ENCODE peak calls at places on chromosome 15, in ten cellular contexts. One of them, this sample, is unnamed.

GRCh38 chr15:85706779-85707518 is 87.8 kb downstream of the KLHL25 start:
- DNase-seq in H9: no peak
- DNase-seq in GM10248: no peak
- DNase-seq in glutamatergic neuron: no peak
- DNase-seq in CD4-positive, alpha-beta T cell: peak
- DNase-seq in OCI-LY7: peak
- DNase-seq in GM23338: no peak
- DNase-seq in WTC11: no peak
- DNase-seq in lower lobe of right lung: no peak
- DNase-seq in BE2C: no peak
- DNase-seq in this sample: peak

GRCh38 chr15:39454189-39454986 is 126.5 kb upstream of the THBS1 start:
- DNase-seq in GM10248: no peak
- DNase-seq in BE2C: no peak
- DNase-seq in glutamatergic neuron: no peak
- DNase-seq in lower lobe of right lung: no peak
- DNase-seq in WTC11: no peak
- DNase-seq in OCI-LY7: no peak
- DNase-seq in CD4-positive, alpha-beta T cell: no peak
- DNase-seq in GM23338: no peak
- DNase-seq in H9: no peak
- DNase-seq in this sample: no peak

GRCh38 chr15:83813697-83814096 is 159.8 kb downstream of the ADAMTSL3 start:
- DNase-seq in BE2C: no peak
- DNase-seq in OCI-LY7: no peak
- DNase-seq in H9: no peak
- DNase-seq in lower lobe of right lung: no peak
- DNase-seq in GM10248: no peak
- DNase-seq in glutamatergic neuron: no peak
- DNase-seq in CD4-positive, alpha-beta T cell: no peak
- DNase-seq in WTC11: no peak
- DNase-seq in GM23338: no peak
- DNase-seq in this sample: no peak

GRCh38 chr15:67543348-67543718 is 830 bp downstream of the MAP2K5 start:
- DNase-seq in GM10248: no peak
- DNase-seq in OCI-LY7: no peak
- DNase-seq in H9: no peak
- DNase-seq in BE2C: no peak
- DNase-seq in WTC11: peak
- DNase-seq in glutamatergic neuron: peak
- DNase-seq in CD4-positive, alpha-beta T cell: no peak
- DNase-seq in lower lobe of right lung: no peak
- DNase-seq in GM23338: no peak
- DNase-seq in this sample: no peak

GRCh38 chr15:68285243-68285980 is 7.9 kb downstream of the FEM1B start:
- DNase-seq in glutamatergic neuron: no peak
- DNase-seq in GM23338: peak
- DNase-seq in H9: no peak
- DNase-seq in GM10248: no peak
- DNase-seq in lower lobe of right lung: no peak
- DNase-seq in WTC11: peak
- DNase-seq in BE2C: no peak
- DNase-seq in OCI-LY7: no peak
- DNase-seq in CD4-positive, alpha-beta T cell: no peak
- DNase-seq in this sample: no peak

GRCh38 chr15:101489236-101489632 is 273 bp downstream of the PCSK6 start:
- DNase-seq in lower lobe of right lung: peak
- DNase-seq in H9: no peak
- DNase-seq in BE2C: peak
- DNase-seq in glutamatergic neuron: peak
- DNase-seq in CD4-positive, alpha-beta T cell: no peak
- DNase-seq in WTC11: peak
- DNase-seq in OCI-LY7: no peak
- DNase-seq in GM23338: peak
- DNase-seq in GM10248: peak
- DNase-seq in this sample: peak

GRCh38 chr15:77224352-77224751 is 153.4 kb upstream of the TSPAN3 start:
- DNase-seq in H9: no peak
- DNase-seq in BE2C: no peak
- DNase-seq in OCI-LY7: peak
- DNase-seq in CD4-positive, alpha-beta T cell: no peak
- DNase-seq in lower lobe of right lung: no peak
- DNase-seq in GM10248: no peak
- DNase-seq in WTC11: no peak
- DNase-seq in GM23338: no peak
- DNase-seq in glutamatergic neuron: no peak
- DNase-seq in this sample: no peak

GRCh38 chr15:36903195-36903594 is 197.2 kb downstream of the MEIS2 start:
- DNase-seq in GM23338: no peak
- DNase-seq in BE2C: no peak
- DNase-seq in CD4-positive, alpha-beta T cell: no peak
- DNase-seq in WTC11: no peak
- DNase-seq in glutamatergic neuron: no peak
- DNase-seq in lower lobe of right lung: no peak
- DNase-seq in H9: no peak
- DNase-seq in GM10248: no peak
- DNase-seq in OCI-LY7: no peak
- DNase-seq in this sample: no peak

GRCh38 chr15:58932791-58933310 is 628 bp downstream of the SLTM start:
- DNase-seq in glutamatergic neuron: peak
- DNase-seq in GM10248: no peak
- DNase-seq in CD4-positive, alpha-beta T cell: no peak
- DNase-seq in GM23338: peak
- DNase-seq in BE2C: no peak
- DNase-seq in H9: no peak
- DNase-seq in OCI-LY7: no peak
- DNase-seq in lower lobe of right lung: no peak
- DNase-seq in WTC11: no peak
- DNase-seq in this sample: no peak

GRCh38 chr15:100914876-100915275 is 4.3 kb upstream of the LRRK1 start:
- DNase-seq in H9: peak
- DNase-seq in lower lobe of right lung: no peak
- DNase-seq in GM10248: no peak
- DNase-seq in OCI-LY7: no peak
- DNase-seq in WTC11: no peak
- DNase-seq in CD4-positive, alpha-beta T cell: no peak
- DNase-seq in glutamatergic neuron: no peak
- DNase-seq in GM23338: peak
- DNase-seq in BE2C: no peak
- DNase-seq in this sample: no peak

GRCh38 chr15:74179101-74179841 is 5.8 kb downstream of the ISLR start:
- DNase-seq in GM23338: no peak
- DNase-seq in CD4-positive, alpha-beta T cell: no peak
- DNase-seq in lower lobe of right lung: peak
- DNase-seq in BE2C: peak
- DNase-seq in H9: no peak
- DNase-seq in WTC11: no peak
- DNase-seq in OCI-LY7: no peak
- DNase-seq in GM10248: no peak
- DNase-seq in glutamatergic neuron: peak
- DNase-seq in this sample: no peak

GRCh38 chr15:26711445-26711844 is 61.4 kb downstream of the GABRB3 start:
- DNase-seq in GM10248: no peak
- DNase-seq in WTC11: no peak
- DNase-seq in CD4-positive, alpha-beta T cell: no peak
- DNase-seq in glutamatergic neuron: no peak
- DNase-seq in GM23338: peak
- DNase-seq in H9: no peak
- DNase-seq in BE2C: no peak
- DNase-seq in OCI-LY7: no peak
- DNase-seq in lower lobe of right lung: no peak
- DNase-seq in this sample: no peak

DNA sequence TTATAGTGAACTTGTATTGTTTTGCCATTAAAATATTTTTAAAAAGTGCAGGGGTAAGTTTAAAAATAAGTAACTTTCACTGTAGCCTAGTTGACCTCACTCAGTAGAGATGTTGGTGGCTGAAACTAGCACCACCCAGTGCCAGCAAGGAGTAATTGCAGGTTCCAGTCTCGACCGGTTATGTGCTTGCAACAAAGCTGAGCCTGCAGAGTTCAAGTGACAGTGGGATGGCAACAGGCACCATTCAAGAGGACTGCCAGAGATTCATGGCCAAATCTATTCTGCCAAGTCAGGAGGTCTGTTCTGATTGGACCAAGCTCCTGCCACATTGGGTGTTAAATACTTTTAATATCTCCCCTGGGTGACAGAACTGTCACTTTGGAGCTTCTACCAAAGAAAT is 2.7 kb downstream of the ADAMTS7 start:
- DNase-seq in OCI-LY7: peak
- DNase-seq in WTC11: peak
- DNase-seq in GM10248: peak
- DNase-seq in glutamatergic neuron: peak
- DNase-seq in lower lobe of right lung: no peak
- DNase-seq in H9: peak
- DNase-seq in CD4-positive, alpha-beta T cell: no peak
- DNase-seq in GM23338: peak
- DNase-seq in BE2C: peak
- DNase-seq in this sample: peak
- TF ChIP-seq CTCF in OCI-LY7: peak
- TF ChIP-seq CTCF in WTC11: peak
- TF ChIP-seq CTCF in GM10248: peak
- TF ChIP-seq CTCF in glutamatergic neuron: peak
- TF ChIP-seq CTCF in lower lobe of right lung: peak
- TF ChIP-seq CTCF in H9: peak
- TF ChIP-seq CTCF in CD4-positive, alpha-beta T cell: no peak
- TF ChIP-seq CTCF in GM23338: peak
- TF ChIP-seq CTCF in BE2C: peak
- TF ChIP-seq CTCF in this sample: peak

DNA sequence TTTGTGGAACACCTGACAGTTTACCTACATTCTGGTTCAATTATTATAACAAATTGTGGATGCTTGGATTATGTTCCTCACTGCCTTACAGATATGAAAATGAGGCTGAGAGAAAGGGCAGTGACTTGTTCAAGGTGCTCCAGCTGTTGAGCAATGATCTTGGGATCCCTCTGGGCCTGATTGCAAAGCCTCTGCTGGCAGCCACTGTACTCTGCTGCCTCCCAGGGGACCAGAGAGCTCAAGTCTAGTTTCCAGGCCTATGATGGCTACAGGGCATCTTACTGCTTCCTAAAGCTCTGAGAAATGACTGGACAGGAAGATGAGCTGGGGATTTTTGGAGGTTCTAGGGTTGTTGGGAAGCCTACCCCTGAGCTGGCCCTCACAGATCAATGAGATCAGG is 2.3 kb upstream of the SHC4 start:
- DNase-seq in CD4-positive, alpha-beta T cell: no peak
- DNase-seq in H9: no peak
- DNase-seq in GM10248: peak
- DNase-seq in WTC11: no peak
- DNase-seq in lower lobe of right lung: no peak
- DNase-seq in OCI-LY7: peak
- DNase-seq in GM23338: no peak
- DNase-seq in glutamatergic neuron: no peak
- DNase-seq in BE2C: peak
- DNase-seq in this sample: peak
- TF ChIP-seq CTCF in CD4-positive, alpha-beta T cell: no peak
- TF ChIP-seq CTCF in H9: peak
- TF ChIP-seq CTCF in GM10248: peak
- TF ChIP-seq CTCF in WTC11: no peak
- TF ChIP-seq CTCF in lower lobe of right lung: no peak
- TF ChIP-seq CTCF in OCI-LY7: no peak
- TF ChIP-seq CTCF in GM23338: peak
- TF ChIP-seq CTCF in glutamatergic neuron: no peak
- TF ChIP-seq CTCF in BE2C: peak
- TF ChIP-seq CTCF in this sample: peak

GRCh38 chr15:45180648-45181436 is 6.9 kb downstream of the SHF start:
- DNase-seq in H9: no peak
- DNase-seq in BE2C: no peak
- DNase-seq in CD4-positive, alpha-beta T cell: no peak
- DNase-seq in glutamatergic neuron: no peak
- DNase-seq in OCI-LY7: no peak
- DNase-seq in GM23338: no peak
- DNase-seq in WTC11: no peak
- DNase-seq in GM10248: no peak
- DNase-seq in lower lobe of right lung: no peak
- DNase-seq in this sample: no peak

GRCh38 chr15:45181491-45182285 is 6.1 kb downstream of the SHF start:
- DNase-seq in OCI-LY7: no peak
- DNase-seq in GM10248: no peak
- DNase-seq in CD4-positive, alpha-beta T cell: no peak
- DNase-seq in BE2C: peak
- DNase-seq in H9: no peak
- DNase-seq in GM23338: peak
- DNase-seq in lower lobe of right lung: no peak
- DNase-seq in glutamatergic neuron: peak
- DNase-seq in WTC11: no peak
- DNase-seq in this sample: no peak

GRCh38 chr15:45183511-45183910 is 4.3 kb downstream of the SHF start:
- DNase-seq in BE2C: no peak
- DNase-seq in glutamatergic neuron: no peak
- DNase-seq in OCI-LY7: no peak
- DNase-seq in lower lobe of right lung: no peak
- DNase-seq in GM10248: no peak
- DNase-seq in H9: no peak
- DNase-seq in GM23338: no peak
- DNase-seq in WTC11: no peak
- DNase-seq in CD4-positive, alpha-beta T cell: no peak
- DNase-seq in this sample: no peak

GRCh38 chr15:45184562-45185041 is 3.2 kb downstream of the SHF start:
- DNase-seq in CD4-positive, alpha-beta T cell: no peak
- DNase-seq in lower lobe of right lung: no peak
- DNase-seq in GM10248: no peak
- DNase-seq in GM23338: no peak
- DNase-seq in glutamatergic neuron: no peak
- DNase-seq in WTC11: no peak
- DNase-seq in H9: no peak
- DNase-seq in OCI-LY7: no peak
- DNase-seq in BE2C: peak
- DNase-seq in this sample: no peak

GRCh38 chr15:45183001-45183400 is 4.8 kb downstream of the SHF start:
- DNase-seq in CD4-positive, alpha-beta T cell: no peak
- DNase-seq in glutamatergic neuron: no peak
- DNase-seq in GM10248: no peak
- DNase-seq in H9: peak
- DNase-seq in WTC11: no peak
- DNase-seq in OCI-LY7: no peak
- DNase-seq in BE2C: no peak
- DNase-seq in GM23338: no peak
- DNase-seq in lower lobe of right lung: no peak
- DNase-seq in this sample: no peak
- TF ChIP-seq CTCF in CD4-positive, alpha-beta T cell: no peak
- TF ChIP-seq CTCF in glutamatergic neuron: no peak
- TF ChIP-seq CTCF in GM10248: no peak
- TF ChIP-seq CTCF in H9: no peak
- TF ChIP-seq CTCF in WTC11: no peak
- TF ChIP-seq CTCF in OCI-LY7: no peak
- TF ChIP-seq CTCF in BE2C: no peak
- TF ChIP-seq CTCF in GM23338: no peak
- TF ChIP-seq CTCF in lower lobe of right lung: no peak
- TF ChIP-seq CTCF in this sample: no peak

DNA sequence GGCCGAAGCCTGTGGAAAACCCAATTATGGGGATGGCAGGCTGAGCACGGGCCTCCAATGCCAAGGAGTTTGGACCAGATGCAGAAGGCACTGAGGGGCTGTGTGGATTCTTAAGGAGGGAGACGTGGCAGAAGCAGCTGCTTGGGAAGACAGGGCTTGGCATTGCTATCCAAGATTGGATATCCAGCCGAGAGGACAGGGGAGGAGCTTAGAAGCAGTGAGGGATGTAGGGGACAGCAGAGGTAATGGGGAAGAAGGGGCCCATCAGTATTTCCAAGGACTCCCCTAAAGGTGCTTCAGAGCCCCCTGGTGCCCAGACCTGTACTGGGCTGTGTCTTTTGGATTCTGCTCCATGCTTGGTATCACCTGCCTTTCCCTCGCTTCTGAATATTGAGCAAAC is 112.8 kb upstream of the TLE3 start:
- DNase-seq in WTC11: no peak
- DNase-seq in H9: peak
- DNase-seq in lower lobe of right lung: no peak
- DNase-seq in GM23338: peak
- DNase-seq in glutamatergic neuron: no peak
- DNase-seq in OCI-LY7: peak
- DNase-seq in BE2C: no peak
- DNase-seq in GM10248: no peak
- DNase-seq in CD4-positive, alpha-beta T cell: no peak
- DNase-seq in this sample: no peak
- TF ChIP-seq CTCF in WTC11: no peak
- TF ChIP-seq CTCF in H9: peak
- TF ChIP-seq CTCF in lower lobe of right lung: no peak
- TF ChIP-seq CTCF in GM23338: peak
- TF ChIP-seq CTCF in glutamatergic neuron: no peak
- TF ChIP-seq CTCF in OCI-LY7: peak
- TF ChIP-seq CTCF in BE2C: no peak
- TF ChIP-seq CTCF in GM10248: no peak
- TF ChIP-seq CTCF in CD4-positive, alpha-beta T cell: no peak
- TF ChIP-seq CTCF in this sample: no peak